ENCODE peak calls at places on chromosome 17, in seven cellular contexts. T is GM23248; F is central memory CD4-positive, alpha-beta T cell; A is amniotic stem cell; J is stimulated activated CD4-positive, alpha-beta T cell treated with anti-CD3 and anti-CD28 coated beads, Interleukin-1b, Interleukin-23, amount 100 ng/mL, for 24 hours; B is glutamatergic neuron; G is fibroblast of the conjunctiva. P is an unnamed sample.
A peak's percentile ranks its signal among the peaks of the same experiment; 100 is the strongest.

GRCh38 chr17:67582632-67583230 is 135.0 kb upstream of the NOL11 start:
- DNase-seq in F (no peak), T (no peak), G (no peak), J (no peak), A (no peak), B (no peak), P (no peak)

GRCh38 chr17:4721203-4722135 is 9.8 kb upstream of the MED11 start:
- DNase-seq in B (no peak), G (no peak), F (no peak), A (no peak), J (no peak), T (no peak), P (no peak)

GRCh38 chr17:62998665-62999393 is 32.8 kb downstream of the TANC2 start:
- DNase-seq in G (no peak), J (no peak), B (no peak), T (no peak), F (no peak), A (no peak), P (no peak)

GRCh38 chr17:34715504-34715903 is 136.1 kb downstream of the TMEM132E start:
- DNase-seq in B (no peak), F (no peak), G (no peak), J (no peak), T (no peak), A (no peak), P (no peak)

GRCh38 chr17:19723967-19724366 is 7.6 kb upstream of the SLC47A2 start:
- DNase-seq in F (no peak), B (no peak), T (no peak), A (no peak), G (no peak), J (no peak), P (no peak)

GRCh38 chr17:4881761-4882555 is 17.4 kb upstream of the C17orf107 start:
- DNase-seq in F (peak; percentile 57), G (no peak), A (no peak), T (peak; percentile 64), J (no peak), B (peak; percentile 75), P (peak; percentile 30)

GRCh38 chr17:81607431-81607830 is 29.5 kb downstream of the NPLOC4 start:
- DNase-seq in J (no peak), T (peak; percentile 86), A (no peak), B (no peak), F (no peak), G (no peak), P (no peak)

GRCh38 chr17:31415004-31415454 is 23.6 kb downstream of the RAB11FIP4 start:
- DNase-seq in J (no peak), B (no peak), G (no peak), T (no peak), F (no peak), A (no peak), P (no peak)

GRCh38 chr17:13918247-13918646 is 151.1 kb upstream of the COX10 start:
- DNase-seq in T (no peak), G (no peak), B (no peak), J (no peak), A (no peak), F (no peak), P (no peak)

GRCh38 chr17:50169121-50169764 is 3.4 kb downstream of the SGCA start:
- DNase-seq in A (no peak), G (no peak), F (peak; percentile 69), J (no peak), B (peak; percentile 77), T (peak; percentile 68), P (peak; percentile 33)

GRCh38 chr17:58231644-58232043 is 6.7 kb upstream of the LPO start:
- DNase-seq in J (no peak), B (no peak), F (no peak), A (no peak), T (peak; percentile 77), G (no peak), P (no peak)

GRCh38 chr17:64503821-64504768 is 2.0 kb downstream of the DDX5 start:
- DNase-seq in J (no peak), F (peak; percentile 7), A (no peak), B (no peak), G (no peak), T (peak; percentile 58), P (no peak)

GRCh38 chr17:76645481-76645880 is 1.9 kb upstream of the ST6GALNAC1 start:
- DNase-seq in F (no peak), G (no peak), B (no peak), J (no peak), T (no peak), A (no peak), P (no peak)

GRCh38 chr17:61389670-61390478 is 9.8 kb upstream of the TBX2 start:
- DNase-seq in B (peak; percentile 85), A (no peak), G (no peak), F (no peak), T (peak; percentile 59), J (no peak), P (no peak)

GRCh38 chr17:28282596-28282995 is 36.4 kb upstream of the TMEM97 start:
- DNase-seq in T (peak; percentile 90), J (no peak), B (no peak), F (no peak), A (no peak), G (peak; percentile 55), P (no peak)

GRCh38 chr17:43790311-43790940 is 10.2 kb downstream of the CFAP97D1 start:
- DNase-seq in J (no peak), F (no peak), G (no peak), A (no peak), T (peak; percentile 25), B (no peak), P (no peak)

GRCh38 chr17:32927724-32928526 is at the start of gene TMEM98:
- DNase-seq in F (no peak), B (peak; percentile 52), T (peak; percentile 73), A (no peak), J (no peak), G (no peak), P (no peak)

GRCh38 chr17:61139219-61139618 is 260.4 kb upstream of the TBX2 start:
- DNase-seq in G (peak; percentile 31), B (no peak), J (no peak), A (no peak), T (peak; percentile 74), F (peak; percentile 77), P (peak; percentile 23)

GRCh38 chr17:64641499-64641898 is 20.6 kb downstream of the SMURF2 start:
- DNase-seq in G (peak; percentile 59), T (peak; percentile 94), F (no peak), B (no peak), J (no peak), A (no peak), P (no peak)

GRCh38 chr17:39486242-39486641 is 25.0 kb downstream of the CDK12 start:
- DNase-seq in A (no peak), F (no peak), B (no peak), G (peak; percentile 65), J (no peak), T (peak; percentile 85), P (no peak)

GRCh38 chr17:14428640-14429029 is 127.8 kb downstream of the HS3ST3B1 start:
- DNase-seq in J (no peak), T (no peak), G (no peak), A (no peak), B (no peak), F (peak; percentile 31), P (no peak)

GRCh38 chr17:64418506-64419339 is 28.1 kb upstream of the PECAM1 start:
- DNase-seq in F (peak; percentile 55), B (no peak), A (peak; percentile 44), G (peak; percentile 74), J (no peak), T (peak; percentile 81), P (no peak)

GRCh38 chr17:75271233-75271954 is 363 bp upstream of the MIF4GD start:
- DNase-seq in B (peak; percentile 86), F (peak; percentile 90), T (peak; percentile 92), A (peak; percentile 34), J (peak; percentile 74), G (no peak), P (peak; percentile 77)

GRCh38 chr17:74045608-74046007 is 157.9 kb upstream of the RPL38 start:
- DNase-seq in B (no peak), F (no peak), G (no peak), T (no peak), A (no peak), J (no peak), P (no peak)

GRCh38 chr17:16954541-16954940 is 17.4 kb downstream of the TNFRSF13B start:
- DNase-seq in B (no peak), J (no peak), A (no peak), T (peak; percentile 23), G (no peak), F (no peak), P (no peak)

GRCh38 chr17:81428121-81428515 is 32.9 kb downstream of the BAHCC1 start:
- DNase-seq in F (no peak), B (no peak), J (no peak), T (peak; percentile 65), G (no peak), A (no peak), P (no peak)

GRCh38 chr17:71325117-71325516 is 795.7 kb upstream of the SOX9 start:
- DNase-seq in J (no peak), B (no peak), F (no peak), G (no peak), A (no peak), T (no peak), P (no peak)

GRCh38 chr17:50517504-50518264 is 9.4 kb downstream of the MYCBPAP start:
- DNase-seq in A (no peak), G (no peak), T (no peak), J (no peak), F (no peak), B (no peak), P (no peak)

GRCh38 chr17:73065376-73065775 is 27.1 kb downstream of the SLC39A11 start:
- DNase-seq in B (no peak), F (no peak), T (no peak), J (no peak), A (no peak), G (no peak), P (no peak)

GRCh38 chr17:5121186-5121841 is 5.5 kb downstream of the USP6 start:
- DNase-seq in F (no peak), A (no peak), T (no peak), B (no peak), J (no peak), G (no peak), P (no peak)

GRCh38 chr17:56820207-56820606 is 13.5 kb downstream of the C17orf67 start:
- DNase-seq in G (no peak), T (no peak), A (no peak), B (no peak), J (no peak), F (no peak), P (no peak)

GRCh38 chr17:31857920-31858646 is 961 bp downstream of the COPRS start:
- DNase-seq in G (no peak), F (no peak), A (no peak), B (no peak), T (peak; percentile 68), J (no peak), P (no peak)

GRCh38 chr17:15261063-15261817 is 3.9 kb downstream of the PMP22 start:
- DNase-seq in T (peak; percentile 89), B (peak; percentile 56), F (no peak), J (no peak), G (no peak), A (peak; percentile 45), P (no peak)

GRCh38 chr17:17849863-17850373 is 13.1 kb upstream of the SREBF1 start:
- DNase-seq in T (peak; percentile 67), A (no peak), F (peak; percentile 65), J (no peak), G (no peak), B (no peak), P (peak; percentile 19)

GRCh38 chr17:59383893-59384292 is 52.4 kb downstream of the YPEL2 start:
- DNase-seq in F (no peak), G (no peak), A (no peak), B (no peak), J (no peak), T (no peak), P (no peak)

GRCh38 chr17:41442772-41443171 is 2.0 kb upstream of the KRT38 start:
- DNase-seq in A (no peak), J (no peak), G (no peak), F (no peak), B (no peak), T (peak; percentile 84), P (no peak)

GRCh38 chr17:37848690-37849616 is 75.3 kb upstream of the TBC1D3K start:
- DNase-seq in J (no peak), G (no peak), F (no peak), T (peak; percentile 77), A (peak; percentile 33), B (no peak), P (no peak)

GRCh38 chr17:40883031-40883430 is 2.0 kb downstream of the KRT20 start:
- DNase-seq in F (no peak), A (no peak), J (no peak), B (no peak), G (no peak), T (no peak), P (no peak)